ENCODE peak calls at places on chromosomes 4 and X, in five cellular contexts. J, M, U, C and V are unnamed samples.

GRCh38 chr4:93063325-93063724 is 759.6 kb downstream of the GRID2 start:
- ATAC-seq in C (no peak), U (no peak), M (no peak), J (no peak), V (no peak)

GRCh38 chr4:99219072-99219471 is at the start of gene ADH6:
- ATAC-seq in U (no peak), C (no peak), M (peak; percentile 99), J (no peak), V (no peak)

GRCh38 chr4:10384974-10385373 is 72.3 kb downstream of the ZNF518B start:
- ATAC-seq in C (no peak), J (no peak), U (peak; percentile 34), M (no peak), V (no peak)

GRCh38 chr4:189420488-189420887 is 520.2 kb upstream of the FRG1 start:
- ATAC-seq in C (no peak), U (no peak), M (no peak), J (no peak), V (no peak)

GRCh38 chrX:18457000-18457399 is 31.6 kb downstream of the CDKL5 start:
- ATAC-seq in M (no peak), U (no peak), J (no peak), C (peak; percentile 46), V (no peak)

GRCh38 chr4:110195561-110196205 is 2.7 kb downstream of the ELOVL6 start:
- ATAC-seq in C (peak; percentile 5), M (no peak), U (no peak), J (no peak), V (no peak)

GRCh38 chr4:111712093-111712677 is 433.1 kb upstream of the FAM241A start:
- ATAC-seq in U (no peak), C (no peak), J (no peak), M (no peak), V (no peak)

GRCh38 chrX:1592863-1593201 is 1.4 kb downstream of the AKAP17A start:
- ATAC-seq in M (peak; percentile 31), J (peak; percentile 5), C (peak; percentile 23), U (peak; percentile 56), V (no peak)

GRCh38 chr4:42627887-42628646 is 28.8 kb downstream of the ATP8A1 start:
- ATAC-seq in J (peak; percentile 56), M (no peak), C (peak; percentile 92), U (no peak), V (peak; percentile 86)

GRCh38 chrX:13101439-13102139 is 57.2 kb upstream of the FAM9C start:
- ATAC-seq in U (peak; percentile 99), C (peak; percentile 57), J (peak; percentile 93), M (no peak), V (peak; percentile 96)

GRCh38 chr4:165449333-165449732 is 70.5 kb downstream of the CPE start:
- ATAC-seq in U (peak; percentile 39), M (no peak), C (no peak), J (no peak), V (no peak)

GRCh38 chr4:147833254-147833653 is 101.4 kb downstream of the ARHGAP10 start:
- ATAC-seq in U (no peak), C (no peak), J (no peak), M (no peak), V (no peak)

GRCh38 chr4:37615059-37615719 is 71.0 kb downstream of the RELL1 start:
- ATAC-seq in C (no peak), J (no peak), M (no peak), U (no peak), V (no peak)

GRCh38 chr4:35520059-35520458 is 724.3 kb downstream of the ARAP2 start:
- ATAC-seq in J (no peak), M (no peak), U (no peak), C (no peak), V (no peak)

GRCh38 chr4:150181536-150181935 is 103.3 kb downstream of the DCLK2 start:
- ATAC-seq in M (no peak), C (no peak), U (no peak), J (no peak), V (no peak)

GRCh38 chrX:105552395-105552794 is 269.9 kb upstream of the NRK start:
- ATAC-seq in C (no peak), J (no peak), U (no peak), M (no peak), V (no peak)

GRCh38 chrX:69024287-69024686 is 141.0 kb downstream of the PJA1 start:
- ATAC-seq in C (no peak), U (no peak), J (no peak), M (no peak), V (no peak)

GRCh38 chr4:170931326-170931725 is 841.6 kb upstream of the AADAT start:
- ATAC-seq in J (no peak), M (no peak), C (no peak), U (no peak), V (no peak)

GRCh38 chr4:73608677-73609594 is 11.3 kb downstream of the RASSF6 start:
- ATAC-seq in U (no peak), M (peak; percentile 81), C (peak; percentile 25), J (no peak), V (no peak)

GRCh38 chrX:88937616-88938015 is 190.6 kb downstream of the CPXCR1 start:
- ATAC-seq in U (no peak), M (no peak), J (no peak), C (no peak), V (no peak)

GRCh38 chr4:27568236-27568951 is 707.8 kb downstream of the STIM2 start:
- ATAC-seq in M (no peak), J (peak; percentile 46), C (no peak), U (no peak), V (no peak)

GRCh38 chrX:78595901-78596502 is 63.1 kb downstream of the RTL3 start:
- ATAC-seq in U (no peak), C (peak; percentile 45), J (no peak), M (no peak), V (no peak)

GRCh38 chr4:113103556-113103955 is 54.1 kb downstream of the ANK2 start:
- ATAC-seq in M (no peak), C (no peak), J (no peak), U (no peak), V (no peak)

GRCh38 chr4:147347217-147347616 is 133.7 kb upstream of the EDNRA start:
- ATAC-seq in C (no peak), J (no peak), U (no peak), M (no peak), V (no peak)

GRCh38 chr4:181822005-181822375 is 421.2 kb upstream of the TENM3 start:
- ATAC-seq in C (no peak), M (no peak), U (no peak), J (no peak), V (no peak)

GRCh38 chr4:48668254-48669017 is 111.6 kb downstream of the FRYL start:
- ATAC-seq in U (peak; percentile 38), J (no peak), M (no peak), C (peak; percentile 59), V (no peak)

GRCh38 chrX:81304545-81304944 is 102.6 kb downstream of the SH3BGRL start:
- ATAC-seq in J (no peak), C (peak; percentile 32), U (no peak), M (no peak), V (no peak)

GRCh38 chr4:186891859-186892486 is 168.3 kb upstream of the FAT1 start:
- ATAC-seq in M (no peak), J (no peak), C (no peak), U (no peak), V (no peak)

GRCh38 chr4:26594778-26595177 is 10.9 kb downstream of the TBC1D19 start:
- ATAC-seq in U (peak; percentile 57), M (no peak), C (no peak), J (no peak), V (no peak)

GRCh38 chr4:24322986-24323385 is 261.4 kb downstream of the DHX15 start:
- ATAC-seq in U (no peak), M (no peak), C (no peak), J (no peak), V (peak; percentile 61)

GRCh38 chr4:161546902-161547301 is 616.9 kb downstream of the FSTL5 start:
- ATAC-seq in U (no peak), C (no peak), J (no peak), M (no peak), V (no peak)

GRCh38 chr4:138300616-138301015 is 58.5 kb upstream of the SLC7A11 start:
- ATAC-seq in C (no peak), U (no peak), M (no peak), J (no peak), V (no peak)

GRCh38 chr4:63528592-63528991 is 880.7 kb downstream of the TECRL start:
- ATAC-seq in J (no peak), M (no peak), C (peak; percentile 31), U (no peak), V (no peak)

GRCh38 chr4:152217896-152218295 is 318.0 kb downstream of the FBXW7 start:
- ATAC-seq in U (no peak), J (no peak), C (no peak), M (no peak), V (no peak)
- TF ChIP-seq EP300 in U (no peak), J (no peak), C (no peak), M (no peak), V (no peak)

GRCh38 chr4:157806176-157806575 is 366.6 kb downstream of the GASK1B start:
- ATAC-seq in U (no peak), J (no peak), C (no peak), M (no peak), V (no peak)

GRCh38 chr4:157803441-157804168 is 369.2 kb downstream of the GASK1B start:
- ATAC-seq in C (no peak), J (no peak), M (no peak), U (no peak), V (no peak)

GRCh38 chr4:157808796-157809408 is 363.9 kb downstream of the GASK1B start:
- ATAC-seq in M (no peak), U (no peak), J (no peak), C (no peak), V (no peak)

GRCh38 chr4:157804986-157805385 is 367.8 kb downstream of the GASK1B start:
- ATAC-seq in C (peak; percentile 30), M (peak; percentile 93), J (no peak), U (no peak), V (no peak)

GRCh38 chr4:157804169-157804543 is 368.7 kb downstream of the GASK1B start:
- ATAC-seq in M (peak; percentile 97), C (no peak), U (no peak), J (no peak), V (no peak)
- TF ChIP-seq POLR2AphosphoS5 in M (no peak), C (no peak), U (no peak), J (no peak), V (no peak)

DNA sequence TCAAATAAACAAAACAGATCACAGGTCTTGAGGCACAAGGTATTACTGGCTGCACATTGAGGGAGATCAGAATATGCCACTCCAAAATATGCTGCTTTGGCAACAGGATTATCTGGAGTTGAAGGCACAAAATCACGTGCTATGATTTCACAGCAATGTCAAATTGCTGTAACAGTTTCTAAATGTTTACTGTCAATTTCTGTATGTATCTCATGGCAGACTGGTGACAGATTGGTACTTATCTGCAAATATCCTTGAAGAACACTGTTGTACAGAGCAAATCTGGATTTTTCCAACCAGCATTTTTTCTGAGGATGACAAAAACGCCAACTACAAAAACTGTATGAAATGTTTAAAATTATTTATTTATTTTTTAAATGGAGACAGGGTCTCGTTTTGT is 26.7 kb downstream of the GPR82 start:
- ATAC-seq in U (no peak), J (no peak), M (no peak), C (no peak), V (no peak)
- TF ChIP-seq EP300 in U (no peak), J (no peak), M (no peak), C (no peak), V (no peak)

GRCh38 chr4:78058591-78059523 is 1.7 kb downstream of the FRAS1 start:
- ATAC-seq in M (peak; percentile 13), J (no peak), U (peak; percentile 48), C (peak; percentile 5), V (peak; percentile 27)
- TF ChIP-seq POLR2AphosphoS5 in M (no peak), J (no peak), U (no peak), C (no peak), V (no peak)